ENCODE peak calls at places on chromosomes 16 and 17, in four cellular contexts. Q is K562, K is SK-N-SH, T is GM12878. W is an unnamed sample.
A peak's percentile ranks its signal among the peaks of the same experiment; 100 is the strongest.

GRCh38 chr17:73338050-73338491 is 26.3 kb upstream of the CDC42EP4 start:
- DNase-seq in Q (no peak), K (peak; percentile 38), T (no peak), W (no peak)

GRCh38 chr17:63095459-63095858 is 129.4 kb downstream of the TANC2 start:
- DNase-seq in Q (no peak), K (no peak), T (no peak), W (no peak)

GRCh38 chr17:51748749-51749604 is 409.5 kb downstream of the CA10 start:
- DNase-seq in Q (no peak), K (no peak), T (no peak), W (no peak)

GRCh38 chr16:78045865-78046581 is 23.7 kb downstream of the CLEC3A start:
- DNase-seq in Q (peak; percentile 59), K (peak; percentile 16), T (no peak), W (peak; percentile 95)

GRCh38 chr17:70022175-70022574 is 52.9 kb upstream of the KCNJ16 start:
- DNase-seq in Q (no peak), K (no peak), T (no peak), W (no peak)

GRCh38 chr16:3118204-3118790 is 5.9 kb downstream of the ZNF205 start:
- DNase-seq in Q (no peak), K (no peak), T (no peak), W (no peak)

GRCh38 chr16:47965439-47965838 is 190.4 kb downstream of the ABCC12 start:
- DNase-seq in Q (no peak), K (no peak), T (no peak), W (no peak)

GRCh38 chr16:46763147-46763546 is 15.0 kb upstream of the MYLK3 start:
- DNase-seq in Q (no peak), K (no peak), T (no peak), W (no peak)

GRCh38 chr16:75379911-75380847 is 53.1 kb downstream of the CFDP1 start:
- DNase-seq in Q (no peak), K (no peak), T (peak; percentile 60), W (no peak)

GRCh38 chr16:15952265-15952711 is 2.9 kb downstream of the ABCC1 start:
- DNase-seq in Q (no peak), K (peak; percentile 27), T (no peak), W (no peak)

GRCh38 chr16:68737730-68738590 is 868 bp downstream of the CDH1 start:
- DNase-seq in Q (no peak), K (peak; percentile 64), T (no peak), W (peak; percentile 64)

GRCh38 chr17:17766351-17767095 is 70.3 kb downstream of the SREBF1 start:
- DNase-seq in Q (no peak), K (no peak), T (no peak), W (no peak)

GRCh38 chr16:46857261-46857962 is 26.4 kb upstream of the C16orf87 start:
- DNase-seq in Q (peak; percentile 31), K (peak; percentile 63), T (no peak), W (no peak)

GRCh38 chr16:30715777-30716445 is 16.9 kb downstream of the SRCAP start:
- DNase-seq in Q (no peak), K (no peak), T (no peak), W (no peak)

GRCh38 chr16:46733319-46733830 is 14.8 kb downstream of the MYLK3 start:
- DNase-seq in Q (no peak), K (no peak), T (no peak), W (no peak)

GRCh38 chr17:41687828-41688640 is 651 bp upstream of the EIF1 start:
- DNase-seq in Q (no peak), K (peak; percentile 44), T (no peak), W (no peak)
- TF ChIP-seq USF1 in Q (no peak), K (no peak), T (no peak), W (no peak)

GRCh38 chr16:9364721-9365693 is 273.6 kb downstream of the HAPSTR1 start:
- DNase-seq in Q (no peak), K (peak; percentile 33), T (no peak), W (no peak)
- TF ChIP-seq USF1 in Q (no peak), K (no peak), T (no peak), W (no peak)

GRCh38 chr16:51239196-51239595 is 88.1 kb upstream of the SALL1 start:
- DNase-seq in Q (no peak), K (no peak), T (no peak), W (no peak)

GRCh38 chr16:51245306-51245705 is 94.2 kb upstream of the SALL1 start:
- DNase-seq in Q (no peak), K (no peak), T (no peak), W (no peak)

GRCh38 chr16:51242281-51242994 is 91.4 kb upstream of the SALL1 start:
- DNase-seq in Q (no peak), K (no peak), T (no peak), W (no peak)

GRCh38 chr16:51248217-51248616 is 97.1 kb upstream of the SALL1 start:
- DNase-seq in Q (no peak), K (no peak), T (no peak), W (no peak)

DNA sequence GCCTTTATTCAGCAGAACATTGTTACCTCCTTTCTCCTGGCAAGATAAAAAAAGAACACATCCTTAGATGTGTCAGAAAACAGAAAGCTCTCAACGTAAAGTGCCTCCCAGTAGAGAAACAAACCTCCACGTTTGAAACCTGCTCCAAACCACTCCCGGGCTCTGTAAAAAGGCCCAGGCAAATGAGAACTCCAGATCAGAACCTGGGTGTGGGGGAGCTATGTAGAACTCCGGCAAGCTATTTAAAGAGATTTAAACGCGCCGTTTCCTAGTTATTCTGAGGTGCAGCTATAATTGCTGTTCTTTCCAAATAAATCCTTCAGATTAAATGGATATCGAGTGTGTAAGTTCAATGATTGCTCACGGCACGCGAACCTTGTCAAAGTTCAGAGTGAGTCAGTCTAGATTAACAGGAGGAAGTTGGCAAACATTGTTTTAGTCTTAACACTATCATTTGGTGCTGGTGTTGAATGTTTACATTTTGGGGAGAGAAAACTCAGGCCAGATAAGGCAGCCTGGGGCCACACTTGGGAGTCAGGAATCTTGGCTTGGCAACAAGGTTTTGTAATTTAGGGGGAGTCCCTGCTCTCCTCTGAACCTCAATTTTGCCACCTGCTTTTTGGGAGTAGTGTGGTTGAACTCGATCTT is 92.9 kb upstream of the SALL1 start:
- DNase-seq in Q (no peak), K (no peak), T (no peak), W (no peak)
- TF ChIP-seq USF1 in Q (no peak), K (no peak), T (no peak), W (no peak)

GRCh38 chr17:31533546-31534155 is 142.2 kb downstream of the RAB11FIP4 start:
- DNase-seq in Q (peak; percentile 76), K (peak; percentile 81), T (no peak), W (peak; percentile 72)
- TF ChIP-seq USF1 in Q (no peak), K (no peak), T (no peak), W (no peak)

DNA sequence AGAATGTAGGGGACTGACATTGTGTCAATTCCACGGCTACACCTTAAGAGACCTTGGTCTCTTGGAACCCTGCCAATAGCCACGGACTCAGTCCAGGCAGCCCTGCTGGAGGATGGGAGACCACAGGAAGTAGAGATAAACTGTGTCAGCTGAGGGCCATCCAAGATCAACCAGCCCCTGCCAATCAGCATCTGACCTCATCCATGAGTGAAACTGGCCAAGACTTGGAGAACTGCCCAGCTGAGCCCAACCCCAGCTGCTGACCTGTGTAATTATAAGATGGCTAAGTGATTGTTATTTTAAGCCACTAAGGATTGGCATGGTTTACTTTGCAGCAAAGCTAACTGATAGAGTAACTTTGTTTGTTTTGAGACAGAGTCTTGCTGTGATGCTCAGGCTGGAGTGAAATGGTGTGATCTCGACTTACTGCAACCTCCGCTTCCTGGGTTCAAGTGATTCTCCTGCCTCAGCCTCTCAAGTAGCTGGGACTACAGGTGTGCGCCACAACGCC is 13.3 kb upstream of the YWHAE start:
- DNase-seq in Q (peak; percentile 25), K (peak; percentile 54), T (no peak), W (no peak)
- TF ChIP-seq USF1 in Q (no peak), K (peak; percentile 43), T (no peak), W (no peak)

DNA sequence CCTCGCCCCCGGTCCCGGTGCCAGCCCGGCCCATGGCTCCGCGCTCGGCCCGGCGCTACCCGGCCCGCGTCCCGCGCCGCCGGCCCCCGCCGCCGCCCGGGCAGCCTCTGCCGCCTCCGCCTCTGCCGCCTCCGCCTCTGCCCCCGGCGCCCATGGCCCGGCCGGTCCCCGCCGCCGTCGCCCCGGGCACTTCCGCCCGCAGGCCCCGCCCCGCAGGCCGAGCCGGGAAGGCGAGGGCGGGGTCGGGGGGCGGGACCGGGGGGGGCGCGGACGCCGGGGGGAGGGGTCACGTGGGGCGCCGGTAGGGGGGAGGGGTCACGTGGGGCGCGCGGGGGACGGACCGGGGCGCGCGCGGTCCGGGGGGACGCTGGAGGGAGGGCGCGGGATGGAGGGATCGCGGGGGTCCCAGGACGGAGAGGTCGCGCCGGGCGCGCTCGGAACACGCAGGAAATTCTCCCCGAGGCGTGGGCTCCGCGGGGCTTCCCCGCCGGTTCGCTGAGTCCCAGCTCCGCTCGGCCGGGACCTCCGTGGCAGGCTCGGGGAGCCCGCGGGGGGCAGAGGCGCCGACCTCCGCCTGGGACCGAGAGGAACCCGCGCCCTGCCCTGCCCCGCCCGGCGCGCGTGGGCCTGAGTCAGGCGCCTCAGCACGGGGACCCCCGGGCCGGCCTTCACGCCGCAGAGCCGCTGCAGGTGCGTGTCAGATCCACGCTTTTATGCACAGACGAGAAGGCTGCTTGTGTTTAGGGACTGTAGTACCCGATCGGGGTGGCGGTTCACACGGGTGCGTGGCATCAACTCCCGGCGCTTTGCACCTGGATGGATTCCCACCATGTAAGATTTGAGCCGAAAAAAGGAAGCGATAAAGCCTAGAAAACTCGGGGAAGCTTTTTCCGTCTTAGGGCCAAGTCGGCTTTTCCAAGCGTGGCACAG is at the start of gene PGAP6:
- DNase-seq in Q (peak; percentile 93), K (peak; percentile 97), T (no peak), W (peak; percentile 57)
- TF ChIP-seq USF1 in Q (peak; percentile 51), K (peak; percentile 74), T (peak; percentile 65), W (peak; percentile 64)

GRCh38 chr17:647340-648197 is 67.1 kb downstream of the VPS53 start:
- DNase-seq in Q (no peak), K (no peak), T (no peak), W (no peak)
- TF ChIP-seq USF1 in Q (no peak), K (no peak), T (no peak), W (no peak)

DNA sequence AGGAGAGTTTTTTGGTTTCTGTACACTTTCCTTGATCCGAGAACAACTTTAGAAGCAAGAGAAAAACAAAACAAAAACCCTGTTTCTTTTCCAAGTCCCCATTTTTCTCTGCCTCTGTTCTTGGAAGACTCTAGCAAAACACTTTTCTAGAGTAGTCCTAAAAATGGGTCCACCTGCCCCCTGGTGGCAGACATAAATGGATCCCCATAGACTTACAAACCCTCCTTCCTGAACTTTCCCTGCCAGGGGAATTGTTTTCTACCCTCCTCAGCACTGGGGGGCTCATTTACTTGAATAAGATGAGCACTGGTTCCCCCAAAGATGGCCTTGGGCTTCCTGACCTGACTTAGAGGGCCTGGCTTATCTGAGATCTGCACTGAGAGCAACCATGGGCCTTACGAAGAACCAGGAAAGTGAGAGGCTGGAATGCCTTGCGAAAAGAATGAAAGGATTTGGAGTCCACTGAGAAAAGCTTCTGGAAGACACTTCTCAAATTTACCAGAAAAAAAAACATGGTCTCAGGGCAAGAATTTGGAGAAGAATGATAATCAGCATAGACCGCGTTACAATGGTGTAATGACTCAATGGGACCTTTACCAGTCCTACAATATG is 48.0 kb upstream of the CDYL2 start:
- DNase-seq in Q (peak; percentile 53), K (peak; percentile 13), T (no peak), W (peak; percentile 68)
- TF ChIP-seq USF1 in Q (no peak), K (no peak), T (no peak), W (no peak)